ENCODE peak calls at places on chromosomes 16 and 17, in ten cellular contexts. K, P, V, C, D, R, Y, B, S and Z are unnamed samples. For H3K9me3, the result is how much of the 10 kb centered on the place peaks cover.

GRCh38 chr16:90022209-90023077 is 3.2 kb upstream of the DBNDD1 start:
- DNase-seq in K (peak), P (peak), V (peak), C (peak), D (peak), R (peak), Y (peak), B (peak), S (peak), Z (peak)

GRCh38 chr17:65514541-65514940 is 46.9 kb downstream of the AXIN2 start:
- DNase-seq in K (no peak), P (no peak), V (no peak), C (no peak), D (no peak), R (no peak), Y (no peak), B (no peak), S (no peak), Z (no peak)

GRCh38 chr16:27430512-27430911 is 28.5 kb downstream of the IL21R start:
- DNase-seq in K (no peak), P (no peak), V (no peak), C (no peak), D (no peak), R (peak), Y (peak), B (no peak), S (no peak), Z (no peak)

GRCh38 chr16:540645-541340 is 13.3 kb downstream of the CAPN15 start:
- DNase-seq in K (no peak), P (no peak), V (no peak), C (no peak), D (peak), R (no peak), Y (no peak), B (no peak), S (no peak), Z (no peak)

GRCh38 chr17:40699359-40699758 is 4.2 kb downstream of the KRT24 start:
- DNase-seq in K (no peak), P (no peak), V (no peak), C (no peak), D (no peak), R (no peak), Y (no peak), B (no peak), S (no peak), Z (no peak)

GRCh38 chr17:39153541-39154111 is 2.2 kb upstream of the PLXDC1 start:
- DNase-seq in K (peak), P (peak), V (peak), C (peak), D (peak), R (peak), Y (peak), B (peak), S (peak), Z (peak)

GRCh38 chr16:10923650-10924214 is 18.5 kb downstream of the DEXI start:
- DNase-seq in K (peak), P (no peak), V (no peak), C (no peak), D (peak), R (no peak), Y (no peak), B (peak), S (no peak), Z (peak)

GRCh38 chr16:200388-200787 is 20.1 kb downstream of the HBQ1 start:
- DNase-seq in K (no peak), P (no peak), V (no peak), C (no peak), D (no peak), R (no peak), Y (no peak), B (no peak), S (no peak), Z (no peak)

GRCh38 chr17:61351745-61352407 is 47.8 kb upstream of the TBX2 start:
- DNase-seq in K (no peak), P (no peak), V (no peak), C (no peak), D (no peak), R (no peak), Y (no peak), B (no peak), S (no peak), Z (no peak)

GRCh38 chr16:11211977-11212818 is 43.8 kb downstream of the SOCS1 start:
- DNase-seq in K (no peak), P (no peak), V (no peak), C (no peak), D (no peak), R (no peak), Y (no peak), B (no peak), S (no peak), Z (no peak)

GRCh38 chr16:7577588-7577987 is 244.9 kb downstream of the RBFOX1 start:
- DNase-seq in K (no peak), P (no peak), V (no peak), C (no peak), D (no peak), R (no peak), Y (no peak), B (peak), S (no peak), Z (no peak)

GRCh38 chr17:79592198-79592597 is 18.7 kb downstream of the RBFOX3 start:
- DNase-seq in K (no peak), P (no peak), V (no peak), C (no peak), D (no peak), R (no peak), Y (no peak), B (no peak), S (no peak), Z (no peak)

GRCh38 chr17:71580220-71580619 is 540.6 kb upstream of the SOX9 start:
- DNase-seq in K (no peak), P (no peak), V (no peak), C (no peak), D (no peak), R (no peak), Y (no peak), B (no peak), S (no peak), Z (no peak)

GRCh38 chr17:66268247-66268927 is 34.0 kb upstream of the PRKCA start:
- DNase-seq in K (no peak), P (no peak), V (no peak), C (no peak), D (no peak), R (no peak), Y (no peak), B (no peak), S (no peak), Z (no peak)

GRCh38 chr16:88451586-88452484 is 1.2 kb upstream of the ZFPM1 start:
- DNase-seq in K (no peak), P (no peak), V (no peak), C (no peak), D (peak), R (peak), Y (no peak), B (no peak), S (peak), Z (no peak)

GRCh38 chr17:41972571-41973411 is 6.2 kb downstream of the CNP start:
- DNase-seq in K (peak), P (no peak), V (no peak), C (no peak), D (peak), R (no peak), Y (no peak), B (no peak), S (no peak), Z (peak)

GRCh38 chr16:87435399-87436224 is 43.5 kb downstream of the MAP1LC3B start:
- DNase-seq in K (no peak), P (no peak), V (no peak), C (no peak), D (peak), R (no peak), Y (no peak), B (no peak), S (no peak), Z (no peak)

GRCh38 chr17:6455321-6455705 is 11.1 kb downstream of the PIMREG start:
- DNase-seq in K (no peak), P (no peak), V (peak), C (no peak), D (peak), R (peak), Y (peak), B (no peak), S (peak), Z (no peak)

GRCh38 chr16:31064882-31065461 is 9.1 kb downstream of the ZNF668 start:
- DNase-seq in K (peak), P (peak), V (no peak), C (no peak), D (peak), R (no peak), Y (no peak), B (peak), S (no peak), Z (peak)

GRCh38 chr17:7852919-7853692 is 1.8 kb upstream of the TMEM88 start:
- DNase-seq in K (no peak), P (no peak), V (no peak), C (no peak), D (no peak), R (no peak), Y (peak), B (no peak), S (no peak), Z (no peak)

GRCh38 chr16:75323928-75324327 is 72.5 kb upstream of the BCAR1 start:
- DNase-seq in K (no peak), P (no peak), V (no peak), C (no peak), D (no peak), R (no peak), Y (no peak), B (no peak), S (no peak), Z (no peak)

GRCh38 chr17:43467981-43468541 is 15.7 kb upstream of the DHX8 start:
- DNase-seq in K (no peak), P (no peak), V (no peak), C (no peak), D (peak), R (no peak), Y (no peak), B (no peak), S (no peak), Z (no peak)

GRCh38 chr17:53749178-53749577 is 73.5 kb upstream of the KIF2B start:
- DNase-seq in K (no peak), P (no peak), V (no peak), C (no peak), D (peak), R (no peak), Y (peak), B (no peak), S (no peak), Z (no peak)

GRCh38 chr17:45098869-45099616 is 33.3 kb downstream of the PLCD3 start:
- DNase-seq in K (peak), P (peak), V (peak), C (peak), D (peak), R (peak), Y (peak), B (peak), S (peak), Z (peak)

GRCh38 chr17:75010683-75011406 is 1.6 kb upstream of the MRPL58 start:
- DNase-seq in K (peak), P (no peak), V (no peak), C (no peak), D (peak), R (no peak), Y (peak), B (no peak), S (no peak), Z (peak)

GRCh38 chr17:67401598-67402504 is 24.8 kb downstream of the PITPNC1 start:
- DNase-seq in K (no peak), P (no peak), V (no peak), C (no peak), D (no peak), R (no peak), Y (no peak), B (no peak), S (peak), Z (no peak)

GRCh38 chr17:19386276-19386863 is 620 bp downstream of the MFAP4 start:
- DNase-seq in K (peak), P (peak), V (no peak), C (no peak), D (peak), R (no peak), Y (no peak), B (peak), S (no peak), Z (peak)

GRCh38 chr16:46743232-46743719 is 4.9 kb downstream of the MYLK3 start:
- DNase-seq in K (peak), P (no peak), V (no peak), C (no peak), D (peak), R (no peak), Y (peak), B (no peak), S (peak), Z (peak)

GRCh38 chr16:89035013-89035697 is 58.1 kb upstream of the CBFA2T3 start:
- DNase-seq in K (peak), P (no peak), V (no peak), C (no peak), D (no peak), R (no peak), Y (no peak), B (no peak), S (no peak), Z (no peak)

GRCh38 chr16:53968454-53968853 is 264.5 kb downstream of the FTO start:
- DNase-seq in K (no peak), P (no peak), V (no peak), C (no peak), D (no peak), R (no peak), Y (no peak), B (peak), S (no peak), Z (no peak)

GRCh38 chr16:66167564-66168291 is 198.8 kb upstream of the CDH5 start:
- DNase-seq in K (no peak), P (no peak), V (no peak), C (no peak), D (no peak), R (no peak), Y (peak), B (no peak), S (no peak), Z (no peak)

GRCh38 chr16:80045944-80046660 is 445.6 kb upstream of the MAF start:
- DNase-seq in K (no peak), P (no peak), V (no peak), C (no peak), D (no peak), R (no peak), Y (no peak), B (no peak), S (no peak), Z (no peak)
- H3K9me3 ChIP-seq in K (under half), P (under half), V (under half), C (under half), D (under half), R (under half), Y (under half), B (under half), S (under half), Z (under half)

GRCh38 chr17:5099271-5099670 is 12.4 kb downstream of the ZNF232 start:
- DNase-seq in K (no peak), P (no peak), V (no peak), C (no peak), D (no peak), R (no peak), Y (no peak), B (no peak), S (no peak), Z (no peak)
- H3K9me3 ChIP-seq in K (under half), P (under half), V (under half), C (under half), D (under half), R (under half), Y (under half), B (under half), S (under half), Z (under half)

GRCh38 chr16:35492225-35492624 is 2032.8 kb downstream of the TP53TG3F start:
- DNase-seq in K (no peak), P (no peak), V (no peak), C (no peak), D (no peak), R (no peak), Y (no peak), B (no peak), S (no peak), Z (no peak)
- H3K9me3 ChIP-seq in K (under half), P (under half), V (under half), C (under half), D (under half), R (under half), Y (half or more), B (under half), S (under half), Z (under half)

GRCh38 chr16:64621616-64622015 is 500.2 kb downstream of the CDH11 start:
- DNase-seq in K (no peak), P (no peak), V (no peak), C (no peak), D (no peak), R (no peak), Y (no peak), B (no peak), S (no peak), Z (no peak)

GRCh38 chr16:64627781-64628180 is 494.1 kb downstream of the CDH11 start:
- DNase-seq in K (peak), P (no peak), V (no peak), C (no peak), D (no peak), R (no peak), Y (no peak), B (no peak), S (no peak), Z (peak)

GRCh38 chr16:64629622-64630021 is 492.2 kb downstream of the CDH11 start:
- DNase-seq in K (no peak), P (no peak), V (no peak), C (no peak), D (no peak), R (no peak), Y (no peak), B (no peak), S (no peak), Z (no peak)

GRCh38 chr16:64626771-64627170 is 495.1 kb downstream of the CDH11 start:
- DNase-seq in K (no peak), P (no peak), V (no peak), C (no peak), D (no peak), R (no peak), Y (no peak), B (no peak), S (no peak), Z (no peak)

GRCh38 chr16:64627288-64627687 is 494.6 kb downstream of the CDH11 start:
- DNase-seq in K (no peak), P (no peak), V (no peak), C (no peak), D (no peak), R (no peak), Y (peak), B (no peak), S (peak), Z (no peak)
- H3K9me3 ChIP-seq in K (under half), P (under half), V (under half), C (under half), D (under half), R (under half), Y (under half), B (under half), S (under half), Z (under half)

GRCh38 chr17:22251493-22251892 is 559.2 kb downstream of the KCNJ18 start:
- DNase-seq in K (no peak), P (no peak), V (no peak), C (no peak), D (no peak), R (no peak), Y (no peak), B (no peak), S (no peak), Z (no peak)

GRCh38 chr17:22253007-22253406 is 560.7 kb downstream of the KCNJ18 start:
- DNase-seq in K (no peak), P (no peak), V (no peak), C (no peak), D (no peak), R (no peak), Y (no peak), B (no peak), S (no peak), Z (no peak)
- H3K9me3 ChIP-seq in K (under half), P (under half), V (under half), C (under half), D (under half), R (under half), Y (under half), B (under half), S (half or more), Z (under half)

DNA sequence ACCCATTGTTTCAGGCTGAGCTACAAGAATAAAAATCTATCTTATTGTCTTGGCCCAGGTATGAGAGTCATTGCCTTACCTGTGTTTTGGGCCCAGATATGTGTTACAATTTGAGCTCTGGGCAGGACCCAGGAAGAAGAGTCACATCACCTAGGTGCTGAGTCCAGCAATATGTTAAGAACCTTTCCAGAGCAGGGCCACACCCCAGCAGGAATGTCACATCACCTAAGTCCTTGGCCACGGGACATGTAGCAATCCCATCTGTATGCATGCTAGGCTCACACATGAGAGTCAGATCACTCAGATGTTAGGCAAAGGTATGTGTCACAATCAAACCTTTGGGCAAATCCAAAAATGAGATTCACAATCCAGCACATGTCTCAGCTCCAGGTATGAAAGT is 2103.5 kb downstream of the TP53TG3F start:
- DNase-seq in K (no peak), P (no peak), V (no peak), C (no peak), D (no peak), R (no peak), Y (no peak), B (no peak), S (no peak), Z (no peak)
- H3K9me3 ChIP-seq in K (under half), P (under half), V (under half), C (under half), D (under half), R (under half), Y (half or more), B (under half), S (under half), Z (under half)